ENCODE peak calls at places on chromosomes 1 and 21, in nine cellular contexts. One of them, this sample, is unnamed. For H3K9me3, the result is how much of the 10 kb centered on the place peaks cover.

GRCh38 chr1:39955547-39956539 is 898 bp downstream of the MFSD2A start:
- DNase-seq in upper lobe of right lung: no peak
- DNase-seq in OCI-LY7: peak
- DNase-seq in A549: peak
- DNase-seq in colonic mucosa: peak
- DNase-seq in CD4-positive, alpha-beta memory T cell: peak
- DNase-seq in IMR-90: peak
- DNase-seq in aorta: peak
- DNase-seq in tibial artery: no peak
- DNase-seq in this sample: peak

GRCh38 chr1:227886993-227887696 is 60.6 kb downstream of the WNT9A start:
- DNase-seq in upper lobe of right lung: peak
- DNase-seq in OCI-LY7: no peak
- DNase-seq in A549: no peak
- DNase-seq in colonic mucosa: peak
- DNase-seq in CD4-positive, alpha-beta memory T cell: peak
- DNase-seq in IMR-90: peak
- DNase-seq in aorta: peak
- DNase-seq in tibial artery: peak
- DNase-seq in this sample: peak

GRCh38 chr1:21553116-21553926 is 44.1 kb downstream of the ALPL start:
- DNase-seq in upper lobe of right lung: no peak
- DNase-seq in OCI-LY7: no peak
- DNase-seq in A549: no peak
- DNase-seq in colonic mucosa: no peak
- DNase-seq in CD4-positive, alpha-beta memory T cell: no peak
- DNase-seq in IMR-90: peak
- DNase-seq in aorta: no peak
- DNase-seq in tibial artery: no peak
- DNase-seq in this sample: no peak

GRCh38 chr1:226019550-226019949 is 20.4 kb upstream of the SDE2 start:
- DNase-seq in upper lobe of right lung: no peak
- DNase-seq in OCI-LY7: no peak
- DNase-seq in A549: no peak
- DNase-seq in colonic mucosa: no peak
- DNase-seq in CD4-positive, alpha-beta memory T cell: no peak
- DNase-seq in IMR-90: no peak
- DNase-seq in aorta: no peak
- DNase-seq in tibial artery: no peak
- DNase-seq in this sample: no peak

GRCh38 chr21:26072891-26073615 is 97.5 kb downstream of the APP start:
- DNase-seq in upper lobe of right lung: no peak
- DNase-seq in OCI-LY7: no peak
- DNase-seq in A549: no peak
- DNase-seq in colonic mucosa: no peak
- DNase-seq in CD4-positive, alpha-beta memory T cell: no peak
- DNase-seq in IMR-90: peak
- DNase-seq in aorta: no peak
- DNase-seq in tibial artery: no peak
- DNase-seq in this sample: no peak

GRCh38 chr1:116690809-116691323 is 23.3 kb upstream of the IGSF3 start:
- DNase-seq in upper lobe of right lung: no peak
- DNase-seq in OCI-LY7: no peak
- DNase-seq in A549: no peak
- DNase-seq in colonic mucosa: no peak
- DNase-seq in CD4-positive, alpha-beta memory T cell: no peak
- DNase-seq in IMR-90: no peak
- DNase-seq in aorta: no peak
- DNase-seq in tibial artery: no peak
- DNase-seq in this sample: no peak

GRCh38 chr1:166933137-166933536 is 42.2 kb downstream of the ILDR2 start:
- DNase-seq in upper lobe of right lung: no peak
- DNase-seq in OCI-LY7: peak
- DNase-seq in A549: no peak
- DNase-seq in colonic mucosa: no peak
- DNase-seq in CD4-positive, alpha-beta memory T cell: no peak
- DNase-seq in IMR-90: no peak
- DNase-seq in aorta: no peak
- DNase-seq in tibial artery: no peak
- DNase-seq in this sample: no peak

GRCh38 chr21:43792406-43792805 is 3.0 kb downstream of the RRP1 start:
- DNase-seq in upper lobe of right lung: no peak
- DNase-seq in OCI-LY7: no peak
- DNase-seq in A549: no peak
- DNase-seq in colonic mucosa: no peak
- DNase-seq in CD4-positive, alpha-beta memory T cell: no peak
- DNase-seq in IMR-90: no peak
- DNase-seq in aorta: no peak
- DNase-seq in tibial artery: no peak
- DNase-seq in this sample: no peak

GRCh38 chr1:99594205-99594604 is 51.7 kb upstream of the PALMD start:
- DNase-seq in upper lobe of right lung: no peak
- DNase-seq in OCI-LY7: no peak
- DNase-seq in A549: no peak
- DNase-seq in colonic mucosa: no peak
- DNase-seq in CD4-positive, alpha-beta memory T cell: no peak
- DNase-seq in IMR-90: no peak
- DNase-seq in aorta: no peak
- DNase-seq in tibial artery: no peak
- DNase-seq in this sample: no peak

GRCh38 chr1:228898582-228898992 is 163.3 kb downstream of the RHOU start:
- DNase-seq in upper lobe of right lung: no peak
- DNase-seq in OCI-LY7: no peak
- DNase-seq in A549: no peak
- DNase-seq in colonic mucosa: no peak
- DNase-seq in CD4-positive, alpha-beta memory T cell: no peak
- DNase-seq in IMR-90: no peak
- DNase-seq in aorta: no peak
- DNase-seq in tibial artery: no peak
- DNase-seq in this sample: no peak

GRCh38 chr1:56644941-56645662 is at the start of gene PRKAA2:
- DNase-seq in upper lobe of right lung: peak
- DNase-seq in OCI-LY7: no peak
- DNase-seq in A549: peak
- DNase-seq in colonic mucosa: peak
- DNase-seq in CD4-positive, alpha-beta memory T cell: no peak
- DNase-seq in IMR-90: peak
- DNase-seq in aorta: peak
- DNase-seq in tibial artery: peak
- DNase-seq in this sample: no peak

GRCh38 chr1:205748398-205749093 is 1.4 kb downstream of the NUCKS1 start:
- DNase-seq in upper lobe of right lung: no peak
- DNase-seq in OCI-LY7: peak
- DNase-seq in A549: no peak
- DNase-seq in colonic mucosa: peak
- DNase-seq in CD4-positive, alpha-beta memory T cell: no peak
- DNase-seq in IMR-90: peak
- DNase-seq in aorta: no peak
- DNase-seq in tibial artery: no peak
- DNase-seq in this sample: no peak

GRCh38 chr21:33262921-33263320 is 3.2 kb upstream of the IL10RB start:
- DNase-seq in upper lobe of right lung: no peak
- DNase-seq in OCI-LY7: no peak
- DNase-seq in A549: no peak
- DNase-seq in colonic mucosa: no peak
- DNase-seq in CD4-positive, alpha-beta memory T cell: no peak
- DNase-seq in IMR-90: no peak
- DNase-seq in aorta: no peak
- DNase-seq in tibial artery: no peak
- DNase-seq in this sample: no peak

GRCh38 chr21:33266784-33267135 is 593 bp downstream of the IL10RB start:
- DNase-seq in upper lobe of right lung: peak
- DNase-seq in OCI-LY7: peak
- DNase-seq in A549: no peak
- DNase-seq in colonic mucosa: peak
- DNase-seq in CD4-positive, alpha-beta memory T cell: peak
- DNase-seq in IMR-90: no peak
- DNase-seq in aorta: no peak
- DNase-seq in tibial artery: peak
- DNase-seq in this sample: no peak

GRCh38 chr21:33266050-33266783 is at the start of gene IL10RB:
- DNase-seq in upper lobe of right lung: peak
- DNase-seq in OCI-LY7: peak
- DNase-seq in A549: peak
- DNase-seq in colonic mucosa: peak
- DNase-seq in CD4-positive, alpha-beta memory T cell: peak
- DNase-seq in IMR-90: peak
- DNase-seq in aorta: peak
- DNase-seq in tibial artery: peak
- DNase-seq in this sample: peak

GRCh38 chr21:33265664-33266049 is 510 bp upstream of the IL10RB start:
- DNase-seq in upper lobe of right lung: peak
- DNase-seq in OCI-LY7: peak
- DNase-seq in A549: no peak
- DNase-seq in colonic mucosa: peak
- DNase-seq in CD4-positive, alpha-beta memory T cell: peak
- DNase-seq in IMR-90: peak
- DNase-seq in aorta: no peak
- DNase-seq in tibial artery: peak
- DNase-seq in this sample: peak

GRCh38 chr21:33264561-33264960 is 1.6 kb upstream of the IL10RB start:
- DNase-seq in upper lobe of right lung: no peak
- DNase-seq in OCI-LY7: no peak
- DNase-seq in A549: no peak
- DNase-seq in colonic mucosa: no peak
- DNase-seq in CD4-positive, alpha-beta memory T cell: no peak
- DNase-seq in IMR-90: no peak
- DNase-seq in aorta: no peak
- DNase-seq in tibial artery: no peak
- DNase-seq in this sample: no peak
- H3K27ac ChIP-seq in upper lobe of right lung: no peak
- H3K27ac ChIP-seq in OCI-LY7: peak
- H3K27ac ChIP-seq in A549: no peak
- H3K27ac ChIP-seq in colonic mucosa: no peak
- H3K27ac ChIP-seq in CD4-positive, alpha-beta memory T cell: no peak
- H3K27ac ChIP-seq in IMR-90: no peak
- H3K27ac ChIP-seq in aorta: no peak
- H3K27ac ChIP-seq in tibial artery: no peak
- H3K27ac ChIP-seq in this sample: no peak

DNA sequence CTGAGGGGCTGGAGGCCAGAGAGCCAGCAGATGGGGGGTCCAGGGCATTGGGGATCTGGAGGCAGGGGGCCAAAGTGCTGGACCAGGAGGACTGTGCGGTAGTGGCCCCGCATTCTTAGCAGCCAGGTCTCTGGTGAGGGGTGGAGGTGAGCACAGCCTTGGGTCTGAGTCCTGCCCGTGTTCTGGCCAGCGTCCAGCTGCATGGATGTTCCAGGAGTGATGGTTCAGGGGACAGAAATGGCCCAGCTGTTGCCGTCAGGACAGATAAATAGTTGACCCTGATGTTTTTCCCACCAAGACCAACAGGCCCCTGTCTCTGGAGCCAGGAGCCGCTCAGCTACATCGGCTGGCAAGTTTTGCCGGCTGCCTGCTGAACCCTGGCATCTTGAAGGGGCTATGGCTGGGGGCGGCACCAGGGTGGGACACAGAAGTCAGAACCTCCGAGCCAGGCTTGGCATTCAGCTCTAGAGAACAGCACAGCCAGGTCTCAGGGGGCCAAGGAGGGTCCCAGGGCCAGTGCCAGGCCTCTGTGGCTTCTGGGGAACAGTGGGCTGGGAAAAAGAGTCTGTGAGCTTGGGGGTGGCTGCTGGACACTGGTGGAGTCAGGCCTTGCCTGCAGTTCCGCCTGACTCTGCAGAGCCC is 19.4 kb upstream of the TTC34 start:
- DNase-seq in upper lobe of right lung: no peak
- DNase-seq in OCI-LY7: no peak
- DNase-seq in A549: no peak
- DNase-seq in colonic mucosa: no peak
- DNase-seq in CD4-positive, alpha-beta memory T cell: no peak
- DNase-seq in IMR-90: no peak
- DNase-seq in aorta: no peak
- DNase-seq in tibial artery: no peak
- DNase-seq in this sample: no peak
- H3K9me3 ChIP-seq in upper lobe of right lung: under half
- H3K9me3 ChIP-seq in OCI-LY7: under half
- H3K9me3 ChIP-seq in A549: under half
- H3K9me3 ChIP-seq in colonic mucosa: under half
- H3K9me3 ChIP-seq in CD4-positive, alpha-beta memory T cell: under half
- H3K9me3 ChIP-seq in IMR-90: half or more
- H3K9me3 ChIP-seq in aorta: under half
- H3K9me3 ChIP-seq in tibial artery: under half
- H3K9me3 ChIP-seq in this sample: under half

GRCh38 chr1:207810173-207810572 is 58.3 kb downstream of the CD46 start:
- DNase-seq in upper lobe of right lung: no peak
- DNase-seq in OCI-LY7: no peak
- DNase-seq in A549: no peak
- DNase-seq in colonic mucosa: no peak
- DNase-seq in CD4-positive, alpha-beta memory T cell: no peak
- DNase-seq in IMR-90: peak
- DNase-seq in aorta: no peak
- DNase-seq in tibial artery: peak
- DNase-seq in this sample: no peak
- H3K27ac ChIP-seq in upper lobe of right lung: peak
- H3K27ac ChIP-seq in OCI-LY7: no peak
- H3K27ac ChIP-seq in A549: no peak
- H3K27ac ChIP-seq in colonic mucosa: peak
- H3K27ac ChIP-seq in CD4-positive, alpha-beta memory T cell: no peak
- H3K27ac ChIP-seq in IMR-90: no peak
- H3K27ac ChIP-seq in aorta: no peak
- H3K27ac ChIP-seq in tibial artery: peak
- H3K27ac ChIP-seq in this sample: peak

DNA sequence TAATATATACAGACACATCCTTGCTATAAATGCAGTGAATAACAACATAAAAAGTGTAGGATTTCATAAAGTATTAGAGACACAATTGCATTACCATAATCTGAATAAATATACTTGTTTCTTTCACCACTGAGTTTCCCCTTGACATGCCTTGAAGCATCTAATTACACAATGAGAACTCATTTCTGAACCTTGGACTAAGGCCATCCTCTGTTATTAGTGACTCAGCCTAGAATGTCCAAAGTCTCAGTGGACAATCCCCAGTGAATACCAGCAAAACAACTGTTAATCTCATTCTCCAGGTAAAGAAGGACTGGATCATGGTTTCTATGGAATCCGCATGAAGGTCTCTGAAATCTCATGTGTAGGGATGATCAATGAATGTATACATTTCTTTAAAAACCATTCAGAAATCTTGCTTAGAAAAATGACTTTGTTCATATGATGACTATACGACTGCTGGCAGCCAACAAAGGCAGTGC is at the start of gene OR2L5:
- DNase-seq in upper lobe of right lung: no peak
- DNase-seq in OCI-LY7: no peak
- DNase-seq in A549: no peak
- DNase-seq in colonic mucosa: no peak
- DNase-seq in CD4-positive, alpha-beta memory T cell: no peak
- DNase-seq in IMR-90: no peak
- DNase-seq in aorta: no peak
- DNase-seq in tibial artery: no peak
- DNase-seq in this sample: no peak
- H3K9me3 ChIP-seq in upper lobe of right lung: under half
- H3K9me3 ChIP-seq in OCI-LY7: under half
- H3K9me3 ChIP-seq in A549: under half
- H3K9me3 ChIP-seq in colonic mucosa: under half
- H3K9me3 ChIP-seq in CD4-positive, alpha-beta memory T cell: under half
- H3K9me3 ChIP-seq in IMR-90: under half
- H3K9me3 ChIP-seq in aorta: under half
- H3K9me3 ChIP-seq in tibial artery: under half
- H3K9me3 ChIP-seq in this sample: under half

This sample was measured in right atrium auricular region.